ENCODE peak calls at places on chromosomes 13 and 19, in four cellular contexts. Z is IMR-90, X is heart left ventricle, H is stomach. O is an unnamed sample.

GRCh38 chr13:41179593-41180250 is 14.6 kb downstream of the KBTBD7 start:
- DNase-seq in Z (peak), X (no peak), H (no peak), O (no peak)

GRCh38 chr13:44618326-44618725 is 42.2 kb upstream of the TSC22D1 start:
- DNase-seq in Z (peak), X (no peak), H (no peak), O (no peak)

GRCh38 chr19:45346449-45346848 is 5.9 kb downstream of the KLC3 start:
- DNase-seq in Z (no peak), X (no peak), H (peak), O (no peak)

GRCh38 chr13:20702945-20703784 is at the start of gene IL17D:
- DNase-seq in Z (no peak), X (no peak), H (no peak), O (no peak)

GRCh38 chr13:25902946-25903345 is 148.9 kb downstream of the SHISA2 start:
- DNase-seq in Z (no peak), X (no peak), H (no peak), O (no peak)

GRCh38 chr13:46962286-46962941 is 65.6 kb upstream of the HTR2A start:
- DNase-seq in Z (peak), X (no peak), H (no peak), O (no peak)

GRCh38 chr19:18895828-18896341 is at the start of gene CERS1:
- DNase-seq in Z (no peak), X (no peak), H (no peak), O (no peak)

GRCh38 chr19:50191270-50191669 is 12.2 kb upstream of the MYH14 start:
- DNase-seq in Z (no peak), X (no peak), H (no peak), O (no peak)

GRCh38 chr19:28045621-28046020 is 1167.3 kb downstream of the UQCRFS1 start:
- DNase-seq in Z (no peak), X (no peak), H (no peak), O (no peak)

GRCh38 chr19:4295972-4296771 is 6.0 kb downstream of the TMIGD2 start:
- DNase-seq in Z (no peak), X (no peak), H (peak), O (no peak)

GRCh38 chr13:108269601-108270328 is at the start of gene TNFSF13B:
- DNase-seq in Z (peak), X (peak), H (peak), O (no peak)

GRCh38 chr13:83819611-83820010 is 62.7 kb downstream of the SLITRK1 start:
- DNase-seq in Z (peak), X (no peak), H (no peak), O (no peak)

GRCh38 chr13:53200498-53201453 is 172.2 kb downstream of the OLFM4 start:
- DNase-seq in Z (peak), X (peak), H (peak), O (no peak)

GRCh38 chr19:7506385-7507328 is 9.2 kb upstream of the ZNF358 start:
- DNase-seq in Z (peak), X (peak), H (peak), O (peak)

GRCh38 chr19:1646149-1646930 is 6.1 kb downstream of the TCF3 start:
- DNase-seq in Z (no peak), X (no peak), H (no peak), O (no peak)

GRCh38 chr13:100517135-100517534 is 71.5 kb downstream of the GGACT start:
- DNase-seq in Z (no peak), X (no peak), H (peak), O (no peak)

GRCh38 chr13:98484289-98485219 is 92.4 kb downstream of the STK24 start:
- DNase-seq in Z (peak), X (peak), H (peak), O (no peak)

GRCh38 chr19:873084-874019 is 13.9 kb downstream of the CFD start:
- DNase-seq in Z (peak), X (no peak), H (no peak), O (no peak)

GRCh38 chr19:32889137-32889934 is 19.8 kb upstream of the SLC7A9 start:
- DNase-seq in Z (no peak), X (no peak), H (no peak), O (no peak)

GRCh38 chr13:27943951-27944350 is 24.2 kb downstream of the PDX1 start:
- DNase-seq in Z (no peak), X (no peak), H (no peak), O (no peak)

GRCh38 chr19:46674416-46675178 is 13.6 kb upstream of the DACT3 start:
- DNase-seq in Z (peak), X (no peak), H (no peak), O (no peak)

GRCh38 chr13:52845334-52845761 is 3.1 kb downstream of the PCDH8 start:
- DNase-seq in Z (no peak), X (no peak), H (no peak), O (no peak)

GRCh38 chr19:1001538-1002166 is 1.4 kb downstream of the GRIN3B start:
- DNase-seq in Z (no peak), X (peak), H (peak), O (no peak)

GRCh38 chr13:30872685-30873443 is 33.2 kb upstream of the MEDAG start:
- DNase-seq in Z (peak), X (no peak), H (no peak), O (no peak)

DNA sequence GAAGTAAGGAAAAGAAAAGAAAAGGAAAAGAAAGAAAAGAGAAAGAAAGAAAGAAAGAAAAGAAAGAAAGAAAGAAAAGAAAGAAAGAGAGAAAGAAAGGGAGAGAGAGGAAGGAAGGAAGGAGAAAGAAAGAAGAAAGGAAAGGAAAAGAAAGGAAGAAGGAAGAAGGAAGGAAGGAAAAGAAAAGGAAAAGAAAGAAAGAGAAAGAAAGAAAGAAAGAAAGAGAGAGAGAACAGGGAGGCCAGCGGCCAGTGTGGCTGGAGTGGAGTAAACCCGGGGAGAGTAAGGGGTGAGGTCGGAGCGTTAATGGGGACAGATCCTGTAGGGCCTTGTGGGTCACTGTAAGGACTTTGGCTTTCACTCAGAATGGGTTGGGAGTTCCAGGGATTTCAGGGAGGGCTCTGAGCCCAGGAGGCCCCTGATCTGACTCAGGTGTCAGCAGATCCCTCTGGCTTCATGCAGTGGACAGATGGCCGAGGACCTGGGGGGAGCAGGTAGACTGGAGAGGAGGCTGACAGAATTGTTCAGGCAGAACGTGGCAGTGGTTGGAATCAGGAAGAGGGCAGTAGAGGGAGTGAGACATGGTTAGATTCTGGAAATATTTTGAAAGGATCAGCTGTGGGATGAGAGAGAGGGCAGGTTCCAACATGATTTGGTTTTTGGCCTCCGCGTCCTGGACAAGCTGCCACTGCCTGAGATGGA is 19.8 kb upstream of the FXYD3 start:
- DNase-seq in Z (no peak), X (no peak), H (no peak), O (no peak)
- TF ChIP-seq POLR2A in Z (no peak), X (no peak), H (no peak), O (no peak)

DNA sequence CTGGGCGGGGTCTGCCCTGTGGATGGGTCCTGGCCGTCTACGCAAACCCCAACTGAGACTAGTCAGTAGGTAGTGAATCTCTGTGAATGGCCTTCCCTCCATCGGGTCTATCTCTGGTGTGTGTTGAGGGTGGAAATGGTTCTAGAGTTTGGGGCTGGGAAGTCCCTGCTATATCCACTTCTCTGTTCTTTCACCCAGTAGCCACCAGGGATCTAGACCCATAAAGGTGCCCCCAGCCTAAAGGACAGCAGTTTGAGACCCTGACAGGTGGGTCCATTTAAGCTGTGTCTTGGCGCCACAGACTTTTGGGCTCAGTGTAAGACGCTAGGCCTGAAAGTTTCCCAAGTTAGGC is 57.7 kb downstream of the ZNF568 start:
- DNase-seq in Z (no peak), X (no peak), H (no peak), O (no peak)
- TF ChIP-seq POLR2A in Z (no peak), X (no peak), H (no peak), O (no peak)

GRCh38 chr19:48636859-48637448 is at the start of gene DBP:
- DNase-seq in Z (no peak), X (no peak), H (peak), O (no peak)
- TF ChIP-seq POLR2A in Z (no peak), X (no peak), H (no peak), O (no peak)

GRCh38 chr13:91375119-91375729 is 23.2 kb upstream of the GPC5 start:
- DNase-seq in Z (peak), X (no peak), H (no peak), O (no peak)
- TF ChIP-seq POLR2A in Z (no peak), X (no peak), H (no peak), O (no peak)

DNA sequence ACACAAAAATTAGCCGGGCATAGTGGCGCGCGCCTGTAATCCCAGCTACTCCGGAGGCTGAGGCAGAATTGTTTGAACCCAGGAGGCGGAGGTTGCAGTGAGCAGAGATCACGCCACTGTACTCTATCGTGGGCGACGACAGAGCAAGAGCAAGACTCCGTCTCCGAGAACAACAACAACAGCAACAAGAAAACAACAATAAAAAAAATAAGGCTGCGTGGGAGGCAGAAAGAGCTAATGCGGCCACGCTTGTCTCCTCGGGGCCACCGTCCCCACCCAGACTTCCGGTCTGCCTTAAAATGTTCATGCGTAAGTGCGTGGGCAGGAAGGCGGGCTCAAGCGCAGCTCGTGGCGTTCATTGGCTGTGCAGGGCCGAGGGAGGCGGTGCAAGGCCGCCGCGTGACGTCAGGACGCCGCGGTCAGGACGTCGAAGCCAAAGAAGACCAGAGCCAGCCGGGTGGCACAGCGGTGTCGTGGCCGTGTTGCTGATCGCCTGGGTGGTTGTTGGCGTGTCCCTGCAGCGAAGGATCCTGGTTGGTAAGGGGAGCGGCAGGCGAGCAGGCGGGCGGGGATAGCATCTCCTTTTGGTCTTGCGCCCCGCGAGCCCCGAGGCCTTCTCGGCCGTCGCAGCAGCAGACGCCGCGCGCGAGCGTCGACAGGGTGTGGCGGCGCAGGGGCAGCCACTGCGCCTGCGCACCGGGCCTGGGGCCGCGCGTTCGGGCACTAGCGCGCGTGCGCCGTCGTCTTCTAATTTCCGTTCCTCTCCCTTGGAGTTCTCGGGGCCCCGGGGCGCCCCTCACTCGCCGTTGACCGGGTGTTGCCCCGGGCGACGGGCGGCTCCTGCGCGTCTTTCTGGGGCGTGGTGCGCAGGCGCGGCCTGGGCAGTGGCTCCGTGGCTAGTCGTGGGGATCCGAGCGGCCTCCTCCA is at the start of gene LENG8:
- DNase-seq in Z (peak), X (peak), H (peak), O (peak)
- TF ChIP-seq POLR2A in Z (peak), X (peak), H (no peak), O (peak)

DNA sequence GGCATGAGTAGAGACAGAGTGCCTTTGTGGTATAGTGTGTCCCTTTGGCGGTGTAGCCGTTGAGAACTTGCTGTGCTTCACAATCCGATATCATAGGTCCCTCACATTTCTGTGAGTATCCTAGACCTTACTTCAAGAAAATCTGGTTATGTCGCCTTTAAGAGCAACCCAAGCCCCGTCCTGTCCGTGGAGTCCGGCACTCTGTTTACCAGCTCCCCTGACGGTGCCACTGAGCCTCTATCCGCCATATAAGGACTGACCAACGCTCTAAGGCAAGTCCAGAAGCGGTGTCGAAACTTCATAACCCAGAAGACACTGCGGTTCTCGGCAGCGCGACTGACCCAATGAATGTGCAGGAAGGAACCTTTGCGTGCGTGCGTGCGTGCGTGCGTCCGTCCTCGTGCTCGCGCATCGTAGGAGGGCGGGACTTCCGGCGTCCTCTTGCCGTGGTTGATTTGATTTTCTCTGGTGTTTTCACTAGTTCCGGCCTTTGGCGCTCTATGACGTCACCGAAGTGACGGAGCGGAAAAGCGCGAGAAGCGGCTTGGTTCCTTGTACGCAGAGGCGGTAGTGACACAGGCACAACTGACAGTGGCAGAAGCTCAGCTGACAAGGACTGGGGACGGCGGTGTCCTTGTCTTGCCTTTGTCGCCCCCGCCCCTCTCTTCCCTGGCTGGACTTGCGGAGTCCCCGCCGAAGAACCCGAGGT is at the start of the genes TRAPPC2B and ZNF547:
- DNase-seq in Z (peak), X (peak), H (peak), O (peak)
- TF ChIP-seq POLR2A in Z (peak), X (peak), H (no peak), O (no peak)

DNA sequence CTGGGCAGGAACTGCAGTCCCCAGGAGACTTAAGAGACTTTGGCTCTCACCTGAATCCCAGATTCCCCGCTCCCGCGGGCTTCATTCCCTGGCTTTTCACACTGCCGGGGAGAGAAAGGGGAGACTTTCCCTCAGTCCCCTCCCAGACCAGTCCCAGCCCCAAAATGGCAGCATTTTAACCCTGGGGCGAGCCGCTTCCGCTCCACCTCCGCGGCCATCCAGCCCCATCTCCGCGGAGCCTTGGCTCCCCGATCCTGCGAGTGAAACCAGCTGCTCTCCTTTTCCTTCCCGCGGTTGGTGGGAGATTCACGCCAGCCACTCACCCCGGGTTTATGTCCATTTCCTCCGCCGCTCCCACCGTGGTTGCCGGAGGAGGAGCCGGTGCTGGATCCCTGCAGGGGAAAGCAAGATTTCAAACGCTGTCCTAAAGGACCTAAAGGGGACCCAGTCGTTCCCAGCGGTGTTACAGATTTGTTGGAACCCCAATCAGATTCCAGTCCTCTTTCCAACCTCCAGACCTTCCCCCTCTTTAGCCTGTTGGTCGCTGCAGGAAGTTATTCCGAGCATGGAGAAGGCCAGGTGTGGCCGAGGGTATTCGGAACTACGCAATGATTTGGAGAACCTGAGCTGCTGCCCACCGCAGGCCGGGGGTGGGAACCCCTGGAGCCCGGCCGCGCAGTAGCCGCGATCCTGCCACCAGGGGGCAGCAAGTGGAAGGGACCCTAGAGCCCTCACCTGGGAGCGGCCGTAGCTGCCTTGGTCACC is 3.4 kb downstream of the DMKN start:
- DNase-seq in Z (peak), X (peak), H (peak), O (peak)
- TF ChIP-seq POLR2A in Z (no peak), X (no peak), H (no peak), O (no peak)

GRCh38 chr13:49219647-49220034 is 497 bp upstream of the MLNR start:
- DNase-seq in Z (no peak), X (no peak), H (no peak), O (no peak)

GRCh38 chr13:49220856-49221614 is 897 bp downstream of the MLNR start:
- DNase-seq in Z (peak), X (no peak), H (no peak), O (no peak)

GRCh38 chr13:49218493-49219051 is 1.6 kb upstream of the MLNR start:
- DNase-seq in Z (peak), X (no peak), H (no peak), O (no peak)

GRCh38 chr13:49217962-49218492 is 2.1 kb upstream of the MLNR start:
- DNase-seq in Z (no peak), X (no peak), H (no peak), O (no peak)

GRCh38 chr13:49220035-49220855 is at the start of gene MLNR:
- DNase-seq in Z (no peak), X (no peak), H (no peak), O (no peak)
- TF ChIP-seq POLR2A in Z (no peak), X (no peak), H (no peak), O (no peak)

GRCh38 chr19:42078058-42078457 is 2.1 kb downstream of the ZNF574 start:
- DNase-seq in Z (no peak), X (no peak), H (no peak), O (no peak)

GRCh38 chr19:42076375-42076944 is 494 bp downstream of the ZNF574 start:
- DNase-seq in Z (no peak), X (no peak), H (no peak), O (peak)

GRCh38 chr19:42075616-42076374 is at the start of gene ZNF574:
- DNase-seq in Z (peak), X (peak), H (peak), O (peak)

GRCh38 chr19:42075364-42075615 is 676 bp upstream of the ZNF574 start:
- DNase-seq in Z (no peak), X (no peak), H (no peak), O (no peak)

GRCh38 chr19:42074513-42075363 is 1.2 kb upstream of the ZNF574 start:
- DNase-seq in Z (no peak), X (no peak), H (no peak), O (no peak)
- TF ChIP-seq POLR2A in Z (no peak), X (no peak), H (no peak), O (no peak)

O was measured in tibial nerve.